ENCODE peak calls at places on chromosomes 1 and 21, in ten cellular contexts. U is dermis blood vessel endothelial cell; Y is left lung; O is ACHN; F is fibroblast of lung; C is activated CD8-positive, alpha-beta memory T cell treated with anti-CD3 and anti-CD28 coated beads, Interleukin-2, amount 50 U/mL, for 4 hours; R is mesothelial cell of epicardium; K is activated T-helper 9 cell treated with anti-CD3 and anti-CD28 coated beads, Interleukin-2, amount 50 U/mL, for 16 hours; V is 8988T; X is T47D. P is an unnamed sample.
A peak's percentile ranks its signal among the peaks of the same experiment; 100 is the strongest.

GRCh38 chr1:116886532-116886931 is 23.2 kb upstream of the PTGFRN start:
- DNase-seq in Y (no peak), U (peak; percentile 84), F (no peak), X (peak; percentile 63), R (no peak), O (peak; percentile 31), K (no peak), V (no peak), C (no peak), P (no peak)

GRCh38 chr1:96256391-96256790 is 465.2 kb upstream of the PTBP2 start:
- DNase-seq in V (no peak), F (no peak), U (no peak), O (no peak), C (no peak), R (no peak), X (no peak), Y (no peak), K (no peak), P (no peak)

GRCh38 chr1:46612937-46613660 is 3.5 kb downstream of the MOB3C start:
- DNase-seq in X (no peak), V (no peak), R (no peak), C (no peak), O (no peak), Y (peak; percentile 81), F (no peak), K (no peak), U (no peak), P (no peak)

GRCh38 chr1:183417691-183418491 is at the start of gene NMNAT2:
- DNase-seq in K (no peak), C (no peak), X (peak; percentile 55), Y (peak; percentile 76), R (peak; percentile 42), O (no peak), U (peak; percentile 7), F (peak; percentile 16), V (peak; percentile 37), P (no peak)

GRCh38 chr21:25171438-25171837 is 435.8 kb downstream of the MRPL39 start:
- DNase-seq in F (peak; percentile 62), U (no peak), O (peak; percentile 11), Y (no peak), V (no peak), R (no peak), X (no peak), K (no peak), C (no peak), P (no peak)

GRCh38 chr1:228511014-228511413 is 23.8 kb downstream of the RNF187 start:
- DNase-seq in V (no peak), F (no peak), U (no peak), X (no peak), C (no peak), Y (no peak), K (no peak), O (no peak), R (no peak), P (no peak)

GRCh38 chr21:16117331-16117730 is 387.5 kb downstream of the USP25 start:
- DNase-seq in U (peak; percentile 47), R (no peak), O (no peak), X (no peak), V (no peak), K (no peak), F (no peak), Y (no peak), C (no peak), P (no peak)

GRCh38 chr1:28893403-28894102 is 20.8 kb upstream of the EPB41 start:
- DNase-seq in R (no peak), F (no peak), V (no peak), Y (no peak), O (peak; percentile 20), U (peak; percentile 37), C (no peak), X (peak; percentile 30), K (no peak), P (no peak)

GRCh38 chr1:12275370-12275769 is 45.5 kb downstream of the VPS13D start:
- DNase-seq in R (peak; percentile 58), V (no peak), K (peak; percentile 10), C (peak; percentile 40), X (peak; percentile 17), F (peak; percentile 30), U (peak; percentile 61), Y (no peak), O (peak; percentile 16), P (peak; percentile 21)

GRCh38 chr1:7432102-7432895 is 338.8 kb upstream of the VAMP3 start:
- DNase-seq in K (no peak), X (no peak), Y (peak; percentile 71), V (no peak), R (no peak), C (no peak), U (no peak), O (no peak), F (no peak), P (no peak)

GRCh38 chr1:62689524-62689923 is 1.3 kb upstream of the DOCK7 start:
- DNase-seq in R (no peak), F (peak; percentile 82), Y (no peak), U (peak; percentile 86), O (peak; percentile 68), X (no peak), V (no peak), K (no peak), C (no peak), P (no peak)

GRCh38 chr1:187226396-187226795 is 397.6 kb downstream of the PLA2G4A start:
- DNase-seq in K (no peak), V (no peak), F (no peak), Y (no peak), R (no peak), O (no peak), X (no peak), C (no peak), U (no peak), P (no peak)

GRCh38 chr1:64846573-64847430 is 101.9 kb downstream of the RAVER2 start:
- DNase-seq in V (no peak), C (no peak), U (no peak), K (no peak), Y (no peak), O (no peak), X (no peak), R (no peak), F (no peak), P (no peak)

GRCh38 chr1:155241851-155242264 is 13.4 kb downstream of the ENTREP3 start:
- DNase-seq in R (no peak), V (no peak), C (no peak), Y (no peak), K (no peak), U (no peak), X (no peak), F (no peak), O (no peak), P (no peak)

GRCh38 chr1:112344754-112345423 is 51.1 kb upstream of the CTTNBP2NL start:
- DNase-seq in F (no peak), O (no peak), Y (no peak), C (no peak), R (no peak), V (no peak), U (no peak), K (no peak), X (no peak), P (no peak)

GRCh38 chr1:100440075-100440809 is 87.9 kb downstream of the CDC14A start:
- DNase-seq in F (no peak), C (peak; percentile 72), Y (no peak), K (peak; percentile 62), U (no peak), R (no peak), O (no peak), V (no peak), X (no peak), P (no peak)

GRCh38 chr1:87325982-87326738 is 2.5 kb upstream of the LMO4 start:
- DNase-seq in U (peak; percentile 75), R (no peak), F (peak; percentile 65), X (peak; percentile 65), C (peak; percentile 47), Y (no peak), O (peak; percentile 63), K (no peak), V (no peak), P (peak; percentile 29)

GRCh38 chr1:184025242-184025675 is 12.3 kb downstream of the COLGALT2 start:
- DNase-seq in C (no peak), X (peak; percentile 80), R (no peak), Y (no peak), K (no peak), F (peak; percentile 92), O (no peak), V (no peak), U (no peak), P (no peak)

GRCh38 chr21:15732290-15732995 is 2.7 kb downstream of the USP25 start:
- DNase-seq in Y (no peak), F (peak; percentile 65), K (no peak), U (peak; percentile 75), R (no peak), C (no peak), V (no peak), O (peak; percentile 84), X (peak; percentile 59), P (no peak)

GRCh38 chr1:65681101-65681500 is 111.6 kb upstream of the PDE4B start:
- DNase-seq in X (no peak), O (no peak), R (no peak), U (peak; percentile 76), F (peak; percentile 50), C (no peak), Y (no peak), V (no peak), K (no peak), P (no peak)

GRCh38 chr21:46216132-46216747 is 12.3 kb downstream of the LSS start:
- DNase-seq in O (no peak), V (no peak), Y (no peak), C (no peak), F (no peak), X (no peak), R (no peak), K (no peak), U (no peak), P (no peak)

GRCh38 chr21:44926364-44927101 is 5.8 kb upstream of the ITGB2 start:
- DNase-seq in R (no peak), O (peak; percentile 21), V (no peak), U (no peak), C (peak; percentile 42), X (no peak), Y (peak; percentile 87), F (no peak), K (no peak), P (no peak)

GRCh38 chr1:31467005-31467674 is 54.1 kb downstream of the SERINC2 start:
- DNase-seq in Y (no peak), O (no peak), K (no peak), F (peak; percentile 36), R (no peak), C (no peak), U (no peak), V (no peak), X (no peak), P (no peak)

GRCh38 chr1:51920130-51920529 is 41.6 kb upstream of the NRDC start:
- DNase-seq in X (no peak), Y (no peak), R (no peak), F (no peak), V (no peak), U (peak; percentile 60), K (no peak), O (no peak), C (no peak), P (no peak)

GRCh38 chr1:59143824-59144223 is 153.1 kb upstream of the FGGY start:
- DNase-seq in V (no peak), F (no peak), C (no peak), K (no peak), O (peak; percentile 74), X (peak; percentile 1), U (peak; percentile 63), Y (no peak), R (no peak), P (no peak)

GRCh38 chr1:177010246-177010825 is 154.2 kb downstream of the ASTN1 start:
- DNase-seq in U (no peak), Y (no peak), O (no peak), F (no peak), V (no peak), X (no peak), K (no peak), R (no peak), C (no peak), P (no peak)

GRCh38 chr1:32063261-32063681 is 9.5 kb upstream of the TMEM39B start:
- DNase-seq in C (no peak), X (peak; percentile 74), F (peak; percentile 80), Y (no peak), R (no peak), K (no peak), O (peak; percentile 66), V (no peak), U (peak; percentile 79), P (no peak)

GRCh38 chr1:201457508-201457960 is 11.5 kb downstream of the PHLDA3 start:
- DNase-seq in X (peak; percentile 36), Y (no peak), V (no peak), K (no peak), C (no peak), R (no peak), O (no peak), U (peak; percentile 30), F (no peak), P (no peak)